ENCODE peak calls at places on chromosome 10, in seven cellular contexts. One of them, this sample, is unnamed.

GRCh38 chr10:65793738-65794425 is 1132.0 kb upstream of the LRRTM3 start:
- DNase-seq in uterus: no peak
- DNase-seq in 8988T: no peak
- DNase-seq in neural crest cell: no peak
- DNase-seq in NCI-H345: no peak
- DNase-seq in CD4-positive, alpha-beta memory T cell: no peak
- DNase-seq in ureter: no peak
- DNase-seq in this sample: no peak

GRCh38 chr10:6802762-6803428 is 222.8 kb upstream of the PRKCQ start:
- DNase-seq in NCI-H345: no peak
- DNase-seq in 8988T: no peak
- DNase-seq in neural crest cell: no peak
- DNase-seq in ureter: no peak
- DNase-seq in CD4-positive, alpha-beta memory T cell: no peak
- DNase-seq in uterus: no peak
- DNase-seq in this sample: no peak

GRCh38 chr10:94320285-94320914 is 42.3 kb downstream of the NOC3L start:
- DNase-seq in NCI-H345: peak; percentile 49
- DNase-seq in ureter: peak; percentile 73
- DNase-seq in neural crest cell: peak; percentile 70
- DNase-seq in uterus: peak; percentile 49
- DNase-seq in CD4-positive, alpha-beta memory T cell: peak; percentile 47
- DNase-seq in 8988T: no peak
- DNase-seq in this sample: peak; percentile 27

GRCh38 chr10:114043532-114044250 is at the start of gene ADRB1:
- DNase-seq in neural crest cell: peak; percentile 39
- DNase-seq in CD4-positive, alpha-beta memory T cell: peak; percentile 23
- DNase-seq in uterus: peak; percentile 27
- DNase-seq in 8988T: peak; percentile 92
- DNase-seq in ureter: peak; percentile 90
- DNase-seq in NCI-H345: peak; percentile 53
- DNase-seq in this sample: peak; percentile 32

GRCh38 chr10:112182808-112183328 is 697 bp downstream of the GPAM start:
- DNase-seq in uterus: no peak
- DNase-seq in CD4-positive, alpha-beta memory T cell: no peak
- DNase-seq in ureter: no peak
- DNase-seq in 8988T: no peak
- DNase-seq in neural crest cell: no peak
- DNase-seq in NCI-H345: no peak
- DNase-seq in this sample: no peak

GRCh38 chr10:17035446-17035845 is 94.2 kb downstream of the CUBN start:
- DNase-seq in 8988T: no peak
- DNase-seq in ureter: no peak
- DNase-seq in CD4-positive, alpha-beta memory T cell: no peak
- DNase-seq in NCI-H345: no peak
- DNase-seq in uterus: no peak
- DNase-seq in neural crest cell: no peak
- DNase-seq in this sample: no peak

GRCh38 chr10:87976101-87976743 is 112.8 kb downstream of the PTEN start:
- DNase-seq in neural crest cell: no peak
- DNase-seq in NCI-H345: no peak
- DNase-seq in uterus: peak; percentile 20
- DNase-seq in CD4-positive, alpha-beta memory T cell: no peak
- DNase-seq in ureter: no peak
- DNase-seq in 8988T: no peak
- DNase-seq in this sample: no peak

GRCh38 chr10:5488272-5489161 is 10.9 kb downstream of the CALML5 start:
- DNase-seq in neural crest cell: no peak
- DNase-seq in uterus: no peak
- DNase-seq in ureter: no peak
- DNase-seq in 8988T: no peak
- DNase-seq in NCI-H345: peak; percentile 40
- DNase-seq in CD4-positive, alpha-beta memory T cell: no peak
- DNase-seq in this sample: no peak

GRCh38 chr10:7258948-7259523 is 151.8 kb downstream of the SFMBT2 start:
- DNase-seq in NCI-H345: no peak
- DNase-seq in CD4-positive, alpha-beta memory T cell: peak; percentile 59
- DNase-seq in 8988T: no peak
- DNase-seq in ureter: no peak
- DNase-seq in uterus: no peak
- DNase-seq in neural crest cell: no peak
- DNase-seq in this sample: no peak

GRCh38 chr10:20144268-20144667 is 328.0 kb downstream of the PLXDC2 start:
- DNase-seq in ureter: no peak
- DNase-seq in CD4-positive, alpha-beta memory T cell: no peak
- DNase-seq in uterus: no peak
- DNase-seq in NCI-H345: no peak
- DNase-seq in 8988T: no peak
- DNase-seq in neural crest cell: no peak
- DNase-seq in this sample: no peak

GRCh38 chr10:71739368-71739900 is 19.9 kb upstream of the C10orf105 start:
- DNase-seq in 8988T: no peak
- DNase-seq in NCI-H345: no peak
- DNase-seq in CD4-positive, alpha-beta memory T cell: no peak
- DNase-seq in neural crest cell: no peak
- DNase-seq in ureter: no peak
- DNase-seq in uterus: no peak
- DNase-seq in this sample: no peak

GRCh38 chr10:119273413-119273812 is 66.0 kb downstream of the GRK5 start:
- DNase-seq in uterus: no peak
- DNase-seq in neural crest cell: no peak
- DNase-seq in 8988T: no peak
- DNase-seq in NCI-H345: no peak
- DNase-seq in ureter: no peak
- DNase-seq in CD4-positive, alpha-beta memory T cell: no peak
- DNase-seq in this sample: no peak

GRCh38 chr10:28533315-28533564 is 322 bp downstream of the WAC start:
- DNase-seq in CD4-positive, alpha-beta memory T cell: no peak
- DNase-seq in ureter: no peak
- DNase-seq in uterus: no peak
- DNase-seq in NCI-H345: no peak
- DNase-seq in neural crest cell: no peak
- DNase-seq in 8988T: peak; percentile 17
- DNase-seq in this sample: no peak

GRCh38 chr10:88980836-88981235 is 9.8 kb upstream of the FAS start:
- DNase-seq in neural crest cell: no peak
- DNase-seq in 8988T: no peak
- DNase-seq in NCI-H345: no peak
- DNase-seq in CD4-positive, alpha-beta memory T cell: no peak
- DNase-seq in uterus: no peak
- DNase-seq in ureter: no peak
- DNase-seq in this sample: no peak

GRCh38 chr10:94546058-94546595 is 539 bp downstream of the HELLS start:
- DNase-seq in ureter: no peak
- DNase-seq in 8988T: no peak
- DNase-seq in neural crest cell: no peak
- DNase-seq in CD4-positive, alpha-beta memory T cell: no peak
- DNase-seq in uterus: no peak
- DNase-seq in NCI-H345: peak; percentile 16
- DNase-seq in this sample: peak; percentile 57

GRCh38 chr10:101512741-101513140 is 75.3 kb downstream of the POLL start:
- DNase-seq in neural crest cell: no peak
- DNase-seq in 8988T: no peak
- DNase-seq in uterus: no peak
- DNase-seq in ureter: no peak
- DNase-seq in CD4-positive, alpha-beta memory T cell: no peak
- DNase-seq in NCI-H345: peak; percentile 32
- DNase-seq in this sample: no peak

GRCh38 chr10:6328708-6329423 is 126.1 kb downstream of the PFKFB3 start:
- DNase-seq in ureter: no peak
- DNase-seq in 8988T: no peak
- DNase-seq in CD4-positive, alpha-beta memory T cell: no peak
- DNase-seq in neural crest cell: no peak
- DNase-seq in NCI-H345: no peak
- DNase-seq in uterus: no peak
- DNase-seq in this sample: no peak

GRCh38 chr10:72800000-72800740 is 93.4 kb upstream of the OIT3 start:
- DNase-seq in neural crest cell: no peak
- DNase-seq in 8988T: no peak
- DNase-seq in NCI-H345: peak; percentile 6
- DNase-seq in ureter: no peak
- DNase-seq in CD4-positive, alpha-beta memory T cell: no peak
- DNase-seq in uterus: no peak
- DNase-seq in this sample: peak; percentile 14